ENCODE peak calls at places on chromosomes 16 and 17, in five cellular contexts. K is NT2/D1; S is aorta; M is HFF-Myc; O is stimulated activated CD4-positive, alpha-beta T cell treated with anti-CD3 and anti-CD28 coated beads, Interleukin-12 subunit alpha, Interleukin-12 subunit beta, amount 100 ng/mL, for 24 hours. Q is an unnamed sample.

GRCh38 chr17:78337244-78338109 is 22.4 kb downstream of the SOCS3 start:
- DNase-seq in K (no peak), S (no peak), O (no peak), M (no peak), Q (no peak)

GRCh38 chr16:11409398-11409797 is 64.1 kb downstream of the RMI2 start:
- DNase-seq in O (no peak), M (peak), K (no peak), S (no peak), Q (no peak)

GRCh38 chr17:35973333-35974260 is 7.7 kb downstream of the CCL16 start:
- DNase-seq in M (no peak), O (no peak), S (no peak), K (no peak), Q (no peak)

GRCh38 chr16:14672403-14672971 is 21.6 kb downstream of the PLA2G10 start:
- DNase-seq in K (no peak), S (no peak), M (no peak), O (no peak), Q (no peak)

GRCh38 chr16:31354394-31355291 is at the start of gene ITGAX:
- DNase-seq in O (peak), K (peak), S (peak), M (peak), Q (no peak)

GRCh38 chr16:80924372-80924978 is 82.2 kb downstream of the CMC2 start:
- DNase-seq in K (peak), S (no peak), O (peak), M (no peak), Q (no peak)

GRCh38 chr17:30586818-30587595 is 109.8 kb downstream of the GOSR1 start:
- DNase-seq in S (no peak), K (no peak), O (no peak), M (peak), Q (no peak)

GRCh38 chr17:40557531-40558299 is 7.6 kb downstream of the CCR7 start:
- DNase-seq in O (no peak), K (no peak), S (peak), M (no peak), Q (no peak)

GRCh38 chr17:14304876-14305636 is 4.2 kb downstream of the HS3ST3B1 start:
- DNase-seq in S (no peak), O (no peak), M (no peak), K (no peak), Q (no peak)

GRCh38 chr16:81823111-81823510 is 44.0 kb downstream of the PLCG2 start:
- DNase-seq in S (no peak), M (no peak), K (no peak), O (no peak), Q (no peak)

GRCh38 chr16:66984902-66985311 is 3.5 kb upstream of the CES4A start:
- DNase-seq in S (no peak), O (peak), M (no peak), K (no peak), Q (no peak)

GRCh38 chr16:85595299-85595661 is 17.8 kb upstream of the GSE1 start:
- DNase-seq in K (no peak), O (no peak), S (no peak), M (no peak), Q (no peak)

GRCh38 chr16:52069866-52070265 is 477.1 kb downstream of the TOX3 start:
- DNase-seq in K (peak), M (no peak), O (no peak), S (no peak), Q (no peak)

GRCh38 chr16:66899945-66900688 is 18.6 kb downstream of the CDH16 start:
- DNase-seq in K (peak), S (peak), O (no peak), M (no peak), Q (no peak)

GRCh38 chr16:58634265-58634802 is 4.7 kb upstream of the CNOT1 start:
- DNase-seq in K (no peak), M (no peak), S (no peak), O (no peak), Q (no peak)

GRCh38 chr17:21371511-21372081 is 4.6 kb upstream of the KCNJ12 start:
- DNase-seq in K (no peak), O (no peak), S (no peak), M (no peak), Q (no peak)

GRCh38 chr16:72996291-72997062 is 51.5 kb downstream of the ZFHX3 start:
- DNase-seq in K (no peak), S (no peak), O (no peak), M (no peak), Q (no peak)

GRCh38 chr17:31424944-31425582 is 33.6 kb downstream of the RAB11FIP4 start:
- DNase-seq in S (peak), M (no peak), K (no peak), O (no peak), Q (no peak)

GRCh38 chr16:22191966-22192260 is 14.2 kb upstream of the EEF2K start:
- DNase-seq in M (no peak), K (no peak), O (no peak), S (no peak), Q (no peak)

GRCh38 chr16:391885-392335 is 5.1 kb upstream of the NME4 start:
- DNase-seq in S (no peak), K (peak), M (peak), O (peak), Q (no peak)

GRCh38 chr16:29304251-29304900 is 102.1 kb downstream of the NPIPB11 start:
- DNase-seq in M (no peak), O (no peak), K (no peak), S (peak), Q (no peak)

GRCh38 chr17:5901731-5902660 is 168.2 kb upstream of the WSCD1 start:
- DNase-seq in O (no peak), S (no peak), K (no peak), M (no peak), Q (no peak)

GRCh38 chr17:18377437-18378204 is at the start of gene EVPLL:
- DNase-seq in K (no peak), O (no peak), M (no peak), S (no peak), Q (no peak)

GRCh38 chr17:76075364-76076099 is 951 bp downstream of the GALR2 start:
- DNase-seq in O (no peak), S (no peak), K (no peak), M (no peak), Q (no peak)

GRCh38 chr16:57479043-57479421 is 7.3 kb downstream of the DOK4 start:
- DNase-seq in O (no peak), K (no peak), S (peak), M (no peak), Q (no peak)